ENCODE peak calls at places on chromosomes 1 and 21, in ten cellular contexts. B, G, E, K, S, U, T, R, L and Y are unnamed samples.

GRCh38 chr1:3248416-3249141 is 179.6 kb downstream of the PRDM16 start:
- DNase-seq in R (no peak), T (no peak), U (no peak), L (no peak), G (no peak), K (no peak), E (no peak), B (no peak), S (peak), Y (no peak)

GRCh38 chr1:244341455-244342450 is 110.0 kb downstream of the ADSS2 start:
- DNase-seq in G (no peak), B (no peak), K (no peak), R (no peak), S (no peak), E (no peak), L (no peak), U (no peak), T (peak), Y (no peak)

GRCh38 chr1:205356424-205357151 is at the start of gene KLHDC8A:
- DNase-seq in B (no peak), L (no peak), G (no peak), U (no peak), E (no peak), S (no peak), R (no peak), K (no peak), T (no peak), Y (no peak)

GRCh38 chr1:67674260-67675011 is 10.6 kb upstream of the GADD45A start:
- DNase-seq in S (peak), B (no peak), L (no peak), G (no peak), R (peak), T (peak), U (no peak), E (peak), K (peak), Y (no peak)

GRCh38 chr1:173608503-173609216 is 5.8 kb upstream of the SLC9C2 start:
- DNase-seq in K (no peak), S (no peak), R (no peak), E (no peak), L (no peak), G (no peak), B (no peak), U (no peak), T (no peak), Y (no peak)

GRCh38 chr1:17653728-17654351 is 101.3 kb upstream of the ACTL8 start:
- DNase-seq in T (no peak), G (no peak), B (no peak), R (peak), S (peak), U (no peak), L (peak), E (peak), K (peak), Y (peak)

GRCh38 chr1:245156736-245157505 is 2.1 kb downstream of the KIF26B start:
- DNase-seq in R (peak), E (peak), U (no peak), G (no peak), B (no peak), K (peak), L (peak), T (no peak), S (peak), Y (no peak)

GRCh38 chr1:29259802-29260441 is 23.6 kb downstream of the PTPRU start:
- DNase-seq in E (peak), B (peak), K (no peak), U (no peak), T (no peak), S (peak), L (peak), G (peak), R (no peak), Y (no peak)

GRCh38 chr1:10890391-10891073 is 94.1 kb upstream of the CASZ1 start:
- DNase-seq in E (peak), U (no peak), R (no peak), T (no peak), K (no peak), B (no peak), S (no peak), L (no peak), G (no peak), Y (no peak)

GRCh38 chr1:225412803-225413338 is 15.0 kb downstream of the LBR start:
- DNase-seq in S (no peak), G (no peak), K (no peak), L (no peak), T (no peak), U (no peak), E (no peak), B (peak), R (no peak), Y (no peak)

GRCh38 chr1:151326619-151327222 is 495 bp downstream of the PI4KB start:
- DNase-seq in G (no peak), U (no peak), K (peak), B (peak), T (peak), L (peak), E (peak), S (peak), R (peak), Y (no peak)

GRCh38 chr1:239547987-239548386 is 161.6 kb downstream of the CHRM3 start:
- DNase-seq in B (no peak), U (no peak), E (no peak), G (no peak), L (no peak), T (no peak), S (no peak), K (peak), R (no peak), Y (no peak)

GRCh38 chr1:3463408-3463811 is 8.9 kb downstream of the ARHGEF16 start:
- DNase-seq in E (peak), G (peak), R (no peak), K (no peak), T (no peak), S (no peak), U (no peak), B (no peak), L (no peak), Y (no peak)

GRCh38 chr1:226405411-226405988 is 2.4 kb downstream of the PARP1 start:
- DNase-seq in E (no peak), K (no peak), B (peak), S (no peak), G (no peak), U (no peak), L (peak), R (no peak), T (no peak), Y (no peak)

GRCh38 chr1:34684246-34684645 is 70.6 kb upstream of the GJB5 start:
- DNase-seq in S (no peak), U (no peak), B (no peak), R (no peak), T (no peak), L (no peak), K (no peak), E (no peak), G (no peak), Y (no peak)

GRCh38 chr21:33643658-33644311 is 1.5 kb downstream of the ITSN1 start:
- DNase-seq in E (no peak), R (no peak), B (no peak), U (no peak), L (no peak), K (no peak), S (peak), T (no peak), G (no peak), Y (peak)

GRCh38 chr1:109275706-109276345 is 7.1 kb downstream of the PSRC1 start:
- DNase-seq in R (peak), E (peak), U (no peak), S (no peak), T (no peak), G (no peak), K (peak), L (no peak), B (no peak), Y (peak)

GRCh38 chr1:226176870-226177269 is 9.7 kb downstream of the ACBD3 start:
- DNase-seq in L (no peak), R (no peak), K (no peak), B (no peak), E (no peak), T (no peak), G (no peak), U (no peak), S (no peak), Y (no peak)

GRCh38 chr1:212470059-212470458 is 37.3 kb downstream of the NENF start:
- DNase-seq in R (peak), S (no peak), U (no peak), L (no peak), T (peak), G (no peak), E (no peak), B (no peak), K (peak), Y (peak)

GRCh38 chr1:115458426-115459114 is 120.5 kb upstream of the NGF start:
- DNase-seq in S (no peak), L (no peak), B (no peak), R (no peak), E (no peak), K (no peak), U (no peak), G (no peak), T (no peak), Y (no peak)

GRCh38 chr1:241408170-241408569 is 51.2 kb upstream of the RGS7 start:
- DNase-seq in S (no peak), T (no peak), G (no peak), B (no peak), E (no peak), R (peak), U (no peak), L (no peak), K (peak), Y (peak)

GRCh38 chr1:47761201-47761930 is 235.8 kb downstream of the TRABD2B start:
- DNase-seq in K (no peak), B (no peak), G (peak), U (no peak), E (no peak), T (no peak), S (no peak), R (no peak), L (no peak), Y (no peak)

GRCh38 chr1:117826551-117827078 is 102.8 kb downstream of the GDAP2 start:
- DNase-seq in E (peak), T (peak), U (no peak), G (no peak), R (peak), L (no peak), B (no peak), S (no peak), K (peak), Y (peak)

GRCh38 chr1:206471993-206472392 is 1.7 kb downstream of the IKBKE start:
- DNase-seq in T (no peak), S (no peak), K (no peak), B (no peak), R (no peak), E (no peak), L (no peak), U (no peak), G (no peak), Y (no peak)

GRCh38 chr1:204032642-204033235 is 40.2 kb upstream of the SOX13 start:
- DNase-seq in L (no peak), E (peak), R (no peak), G (no peak), S (no peak), K (no peak), T (no peak), U (no peak), B (no peak), Y (no peak)

GRCh38 chr1:55645286-55645685 is 430.1 kb upstream of the USP24 start:
- DNase-seq in U (no peak), L (no peak), S (no peak), T (no peak), G (no peak), B (no peak), E (no peak), K (no peak), R (no peak), Y (no peak)

GRCh38 chr1:213055087-213055591 is 4.1 kb downstream of the RPS6KC1 start:
- DNase-seq in S (no peak), G (no peak), B (no peak), E (no peak), K (no peak), L (no peak), U (no peak), T (no peak), R (peak), Y (no peak)

GRCh38 chr1:42730988-42731387 is 9.0 kb downstream of the CLDN19 start:
- DNase-seq in S (no peak), E (no peak), U (no peak), R (no peak), T (no peak), B (no peak), K (no peak), G (no peak), L (peak), Y (no peak)

GRCh38 chr21:25298512-25299491 is 308.5 kb downstream of the MRPL39 start:
- DNase-seq in G (no peak), S (no peak), R (no peak), E (no peak), U (peak), T (peak), K (no peak), B (no peak), L (peak), Y (no peak)

GRCh38 chr1:43199093-43199726 is 27.1 kb downstream of the CFAP57 start:
- DNase-seq in U (peak), R (no peak), E (no peak), S (no peak), G (no peak), K (no peak), L (peak), B (no peak), T (peak), Y (no peak)

GRCh38 chr21:44583800-44584147 is 3.4 kb upstream of the KRTAP10-5 start:
- DNase-seq in T (no peak), S (no peak), U (no peak), G (no peak), L (no peak), B (no peak), R (no peak), E (no peak), K (no peak), Y (no peak)

GRCh38 chr1:229781453-229781852 is 155.4 kb downstream of the URB2 start:
- DNase-seq in R (no peak), E (no peak), B (peak), G (peak), L (no peak), U (no peak), S (no peak), T (peak), K (no peak), Y (no peak)

GRCh38 chr21:20570824-20571232 is 427.4 kb upstream of the NCAM2 start:
- DNase-seq in S (peak), G (no peak), U (no peak), E (no peak), B (no peak), T (no peak), K (no peak), L (no peak), R (no peak), Y (no peak)

GRCh38 chr1:21614419-21615115 is 54.6 kb downstream of the RAP1GAP start:
- DNase-seq in U (no peak), R (no peak), T (no peak), G (no peak), L (no peak), E (no peak), S (no peak), K (no peak), B (no peak), Y (no peak)

GRCh38 chr1:233389169-233389568 is 61.6 kb downstream of the MAP3K21 start:
- DNase-seq in U (no peak), R (no peak), B (no peak), S (no peak), E (no peak), T (no peak), K (no peak), G (no peak), L (no peak), Y (no peak)

GRCh38 chr1:20212099-20212684 is 25.9 kb upstream of the PLA2G2C start:
- DNase-seq in B (no peak), G (no peak), U (no peak), L (no peak), S (no peak), R (no peak), K (no peak), E (no peak), T (no peak), Y (no peak)

GRCh38 chr21:46375560-46376230 is 51.7 kb downstream of the PCNT start:
- DNase-seq in G (no peak), E (no peak), R (no peak), L (no peak), T (no peak), S (no peak), B (no peak), K (no peak), U (no peak), Y (no peak)

GRCh38 chr1:1260843-1261560 is 12.7 kb downstream of the UBE2J2 start:
- DNase-seq in T (no peak), G (no peak), S (no peak), B (no peak), E (no peak), U (no peak), L (no peak), K (no peak), R (no peak), Y (no peak)

GRCh38 chr1:161738627-161739287 is 10.8 kb upstream of the DUSP12 start:
- DNase-seq in E (peak), S (peak), B (peak), T (no peak), L (peak), R (peak), K (peak), U (peak), G (no peak), Y (peak)

GRCh38 chr1:231139659-231140650 is 21.9 kb upstream of the TRIM67 start:
- DNase-seq in B (no peak), R (peak), K (peak), L (no peak), G (no peak), T (peak), E (no peak), S (no peak), U (no peak), Y (peak)
- TF ChIP-seq CTCF in B (no peak), R (no peak), K (peak), L (no peak), G (no peak), T (no peak), E (no peak), S (no peak), U (no peak), Y (no peak)

GRCh38 chr1:154481058-154481457 is 21.0 kb upstream of the TDRD10 start:
- DNase-seq in E (no peak), T (no peak), U (no peak), K (no peak), G (no peak), S (no peak), L (no peak), B (peak), R (no peak), Y (no peak)

GRCh38 chr1:154479764-154480421 is 22.1 kb upstream of the TDRD10 start:
- DNase-seq in U (no peak), K (peak), R (peak), S (peak), E (peak), L (peak), T (peak), G (no peak), B (peak), Y (peak)

GRCh38 chr1:154476791-154477190 is 25.2 kb upstream of the TDRD10 start:
- DNase-seq in U (no peak), B (peak), R (no peak), S (no peak), E (no peak), G (no peak), L (no peak), K (no peak), T (no peak), Y (no peak)

GRCh38 chr1:154478013-154478412 is 24.0 kb upstream of the TDRD10 start:
- DNase-seq in E (no peak), B (peak), S (no peak), G (no peak), R (no peak), K (no peak), U (no peak), T (no peak), L (no peak), Y (no peak)

GRCh38 chr1:154478639-154479038 is 23.4 kb upstream of the TDRD10 start:
- DNase-seq in U (no peak), E (no peak), L (peak), T (no peak), K (no peak), S (no peak), R (peak), B (peak), G (no peak), Y (no peak)
- TF ChIP-seq CTCF in U (peak), E (no peak), L (no peak), T (no peak), K (no peak), S (no peak), R (peak), B (peak), G (no peak), Y (peak)

DNA sequence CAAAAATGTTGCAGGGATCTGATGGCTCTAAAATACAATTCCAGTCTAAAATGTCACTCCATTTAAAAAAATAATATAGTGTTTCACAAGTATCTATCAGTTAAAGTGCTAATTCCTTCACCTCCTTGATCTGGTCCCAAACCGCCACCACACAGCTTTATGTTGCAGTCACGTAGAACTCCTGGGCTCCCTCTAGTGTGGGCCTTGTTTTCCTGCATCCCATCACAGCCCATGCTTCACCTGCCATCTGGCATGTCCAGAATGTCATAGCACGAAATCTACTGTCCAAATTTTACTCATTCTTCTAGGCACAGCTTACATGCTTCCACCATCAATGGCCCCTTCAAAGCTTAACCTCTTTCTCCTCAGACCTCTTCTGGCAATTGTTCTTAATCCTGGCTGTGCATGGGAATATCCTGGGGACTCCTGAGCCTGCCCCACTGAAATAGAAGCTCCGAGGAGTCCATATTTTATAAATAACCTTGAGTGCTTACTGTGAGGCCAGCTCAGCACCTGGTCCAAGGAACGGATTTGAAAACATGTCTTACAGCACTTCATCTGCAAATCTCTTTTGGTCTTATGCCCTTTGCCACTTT is 15.5 kb downstream of the FYB2 start:
- DNase-seq in R (peak), U (no peak), K (no peak), B (peak), G (no peak), S (peak), T (no peak), L (peak), E (peak), Y (peak)
- TF ChIP-seq CTCF in R (peak), U (peak), K (peak), B (peak), G (peak), S (peak), T (no peak), L (peak), E (peak), Y (peak)

GRCh38 chr1:171739646-171740045 is 2.2 kb downstream of the VAMP4 start:
- DNase-seq in K (no peak), T (no peak), L (no peak), S (no peak), U (no peak), G (no peak), E (no peak), R (peak), B (no peak), Y (no peak)

GRCh38 chr1:171742577-171742922 is 685 bp upstream of the VAMP4 start:
- DNase-seq in T (peak), S (peak), E (peak), L (peak), R (peak), U (no peak), B (peak), K (peak), G (peak), Y (peak)

GRCh38 chr1:171740356-171740863 is 1.5 kb downstream of the VAMP4 start:
- DNase-seq in G (no peak), R (peak), T (no peak), E (no peak), L (no peak), S (no peak), K (no peak), U (no peak), B (no peak), Y (no peak)

GRCh38 chr1:171741872-171742576 is at the start of gene VAMP4:
- DNase-seq in T (peak), G (peak), R (peak), E (peak), K (peak), S (peak), U (peak), L (peak), B (peak), Y (peak)

DNA sequence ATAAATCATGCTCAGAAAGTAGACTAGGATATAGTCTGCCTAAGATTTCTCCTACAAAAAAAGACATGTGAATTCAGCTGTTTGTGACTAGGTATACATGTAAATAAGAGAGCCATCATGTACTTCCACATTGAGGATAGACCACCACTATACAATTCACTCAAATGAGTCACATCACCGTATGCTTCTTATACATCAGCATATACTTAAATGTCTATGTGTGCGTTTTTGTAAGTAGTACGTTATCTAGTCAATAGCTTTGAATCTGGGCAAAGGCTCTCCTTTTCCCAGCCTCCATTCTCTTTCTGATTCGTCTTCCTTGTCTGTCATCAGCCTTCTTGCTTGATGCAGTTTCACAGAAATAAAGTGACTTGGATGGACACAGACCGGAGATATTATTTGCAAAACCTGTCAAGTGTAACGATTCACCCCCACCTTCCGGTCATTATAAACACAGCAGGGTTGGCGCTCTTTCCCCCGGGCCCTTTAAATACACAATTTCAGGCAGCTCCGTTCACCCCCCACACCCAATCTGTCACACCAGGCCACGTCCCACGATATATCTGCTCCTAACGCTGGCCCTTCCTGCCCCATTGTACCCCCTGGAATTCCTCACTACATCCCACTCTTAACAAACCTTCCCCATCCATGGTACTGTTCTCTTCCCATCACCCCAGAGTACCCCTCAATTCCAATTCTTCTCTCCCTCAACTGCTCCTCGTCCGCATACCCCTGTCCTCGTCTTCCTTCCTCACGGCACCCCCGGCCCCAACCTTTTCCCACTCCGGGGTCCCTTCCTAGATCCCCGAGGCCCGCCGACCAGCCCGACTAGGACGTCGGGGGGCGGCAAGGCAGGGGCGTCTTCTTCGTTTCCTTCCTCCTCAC is 636 bp downstream of the VAMP4 start:
- DNase-seq in S (peak), E (peak), G (no peak), T (peak), L (peak), U (no peak), K (peak), B (peak), R (peak), Y (no peak)
- TF ChIP-seq CTCF in S (no peak), E (peak), G (no peak), T (no peak), L (no peak), U (no peak), K (peak), B (peak), R (no peak), Y (peak)